ENCODE peak calls at places on chromosomes 3 and 15, in four cellular contexts. G is SK-N-SH, H is amygdala, T is cardiac fibroblast. Z is an unnamed sample.

GRCh38 chr3:134039161-134039862 is 9.6 kb upstream of the SLCO2A1 start:
- DNase-seq in H (no peak), T (peak), G (no peak), Z (no peak)

GRCh38 chr3:99714146-99714545 is 75.8 kb downstream of the COL8A1 start:
- DNase-seq in H (no peak), T (peak), G (no peak), Z (no peak)

GRCh38 chr3:132723024-132723462 is 834 bp upstream of the NPHP3 start:
- DNase-seq in G (no peak), H (no peak), T (no peak), Z (no peak)

GRCh38 chr3:77342688-77343087 is 302.8 kb downstream of the ROBO2 start:
- DNase-seq in H (no peak), T (no peak), G (no peak), Z (no peak)

GRCh38 chr3:78633626-78634025 is 1134.2 kb downstream of the ROBO1 start:
- DNase-seq in G (no peak), H (no peak), T (peak), Z (peak)

GRCh38 chr3:60579734-60580133 is 671.5 kb downstream of the FHIT start:
- DNase-seq in H (no peak), G (peak), T (peak), Z (peak)

GRCh38 chr3:197912770-197913476 is 37.1 kb upstream of the RPL35A start:
- DNase-seq in G (no peak), H (no peak), T (peak), Z (no peak)

GRCh38 chr3:27646891-27647290 is 75.2 kb downstream of the EOMES start:
- DNase-seq in H (no peak), T (no peak), G (no peak), Z (no peak)

GRCh38 chr3:187809979-187810568 is 64.8 kb upstream of the BCL6 start:
- DNase-seq in G (no peak), H (no peak), T (no peak), Z (no peak)

GRCh38 chr3:182911782-182912111 is 68.6 kb downstream of the DCUN1D1 start:
- DNase-seq in T (no peak), G (no peak), H (no peak), Z (no peak)

GRCh38 chr15:65370885-65371284 is 6.9 kb downstream of the IGDCC3 start:
- DNase-seq in T (no peak), H (no peak), G (no peak), Z (no peak)

GRCh38 chr3:104360038-104360437 is 1006.7 kb upstream of the ALCAM start:
- DNase-seq in G (no peak), T (no peak), H (no peak), Z (peak)

GRCh38 chr15:68578175-68578959 is 426 bp upstream of the CORO2B start:
- DNase-seq in G (peak), T (peak), H (peak), Z (peak)

GRCh38 chr3:58520403-58520784 is 16.6 kb downstream of the ACOX2 start:
- DNase-seq in H (no peak), T (no peak), G (no peak), Z (no peak)

GRCh38 chr3:135310317-135310716 is 515.3 kb downstream of the EPHB1 start:
- DNase-seq in G (no peak), T (no peak), H (no peak), Z (no peak)

GRCh38 chr3:166304509-166305063 is 467.4 kb upstream of the BCHE start:
- DNase-seq in T (no peak), H (no peak), G (no peak), Z (no peak)

GRCh38 chr3:184559336-184559735 is 2.2 kb upstream of the EPHB3 start:
- DNase-seq in H (no peak), G (no peak), T (no peak), Z (no peak)

GRCh38 chr3:83076041-83076440 is 1314.6 kb upstream of the GBE1 start:
- DNase-seq in T (no peak), G (no peak), H (no peak), Z (no peak)

GRCh38 chr3:11510001-11510760 is 133.5 kb downstream of the VGLL4 start:
- DNase-seq in T (no peak), G (peak), H (peak), Z (no peak)

GRCh38 chr3:142498397-142499180 is 50.8 kb upstream of the XRN1 start:
- DNase-seq in G (no peak), T (peak), H (no peak), Z (no peak)

GRCh38 chr3:69406156-69406555 is 20.3 kb upstream of the FRMD4B start:
- DNase-seq in T (peak), G (no peak), H (peak), Z (no peak)

GRCh38 chr15:77871838-77872371 is 205.6 kb downstream of the TBC1D2B start:
- DNase-seq in T (no peak), H (no peak), G (no peak), Z (no peak)

GRCh38 chr3:126512026-126512425 is 5.5 kb downstream of the UROC1 start:
- DNase-seq in H (peak), G (no peak), T (no peak), Z (no peak)

GRCh38 chr3:15519096-15519495 is 2.4 kb downstream of the COLQ start:
- DNase-seq in H (no peak), T (no peak), G (no peak), Z (no peak)

GRCh38 chr3:44077267-44077666 is 164.4 kb upstream of the TOPAZ1 start:
- DNase-seq in H (no peak), G (peak), T (peak), Z (no peak)

GRCh38 chr3:52054689-52055511 is 1.5 kb downstream of the DUSP7 start:
- DNase-seq in T (no peak), H (no peak), G (peak), Z (peak)

GRCh38 chr3:114179575-114179974 is 723 bp upstream of the DRD3 start:
- DNase-seq in H (no peak), G (peak), T (peak), Z (peak)

GRCh38 chr3:185739264-185739701 is 85.6 kb downstream of the IGF2BP2 start:
- DNase-seq in G (no peak), H (no peak), T (no peak), Z (no peak)

GRCh38 chr3:50536471-50537180 is 30.9 kb downstream of the C3orf18 start:
- DNase-seq in H (no peak), T (no peak), G (no peak), Z (no peak)